ENCODE peak calls at places on chromosomes 11 and 22, in eight cellular contexts. G is endothelial cell; K is Caco-2; C is IMR-90; F is Calu3; A is stimulated activated CD4-positive, alpha-beta T cell treated with anti-CD3 and anti-CD28 coated beads, Interleukin-1b, Interleukin-23, amount 100 ng/mL, for 1 hour; H is neuronal stem cell; T is RWPE1. O is an unnamed sample.
A peak's percentile ranks its signal among the peaks of the same experiment; 100 is the strongest.

GRCh38 chr11:29159552-29160465 is 857.0 kb downstream of the KCNA4 start:
- DNase-seq in G (peak; percentile 70), K (peak; percentile 71), C (peak; percentile 90), F (peak; percentile 71), A (no peak), H (peak; percentile 56), T (peak; percentile 64), O (peak; percentile 36)

GRCh38 chr11:122020902-122021301 is 95.1 kb downstream of the BLID start:
- DNase-seq in G (peak; percentile 31), K (peak; percentile 22), C (peak; percentile 33), F (no peak), A (no peak), H (no peak), T (peak; percentile 5), O (no peak)

GRCh38 chr22:23638611-23639010 is 6.5 kb upstream of the DRICH1 start:
- DNase-seq in G (no peak), K (no peak), C (no peak), F (no peak), A (no peak), H (no peak), T (no peak), O (no peak)

GRCh38 chr11:133579165-133580031 is 47.1 kb upstream of the OPCML start:
- DNase-seq in G (no peak), K (no peak), C (no peak), F (no peak), A (no peak), H (peak; percentile 20), T (no peak), O (no peak)

GRCh38 chr11:126189109-126189929 is 22.1 kb downstream of the RPUSD4 start:
- DNase-seq in G (no peak), K (no peak), C (no peak), F (no peak), A (no peak), H (no peak), T (no peak), O (no peak)

GRCh38 chr22:37794376-37794775 is 13.4 kb upstream of the GCAT start:
- DNase-seq in G (no peak), K (no peak), C (no peak), F (no peak), A (no peak), H (no peak), T (no peak), O (no peak)

GRCh38 chr11:115181480-115181879 is 322.7 kb downstream of the CADM1 start:
- DNase-seq in G (no peak), K (no peak), C (no peak), F (no peak), A (no peak), H (no peak), T (no peak), O (no peak)

GRCh38 chr22:37283393-37283937 is 1.2 kb downstream of the CYTH4 start:
- DNase-seq in G (no peak), K (peak; percentile 27), C (no peak), F (no peak), A (no peak), H (no peak), T (no peak), O (no peak)

GRCh38 chr11:58861533-58861932 is 17.0 kb upstream of the GLYATL2 start:
- DNase-seq in G (no peak), K (no peak), C (no peak), F (no peak), A (no peak), H (no peak), T (no peak), O (no peak)

GRCh38 chr11:19237381-19237780 is 3.4 kb downstream of the E2F8 start:
- DNase-seq in G (no peak), K (no peak), C (no peak), F (no peak), A (no peak), H (no peak), T (no peak), O (no peak)

GRCh38 chr11:35978173-35978572 is 34.3 kb downstream of the LDLRAD3 start:
- DNase-seq in G (no peak), K (no peak), C (no peak), F (no peak), A (no peak), H (no peak), T (no peak), O (peak; percentile 26)

GRCh38 chr11:58900479-58901420 is 38.5 kb upstream of the GLYATL1 start:
- DNase-seq in G (peak; percentile 90), K (peak; percentile 90), C (peak; percentile 73), F (peak; percentile 85), A (no peak), H (peak; percentile 92), T (peak; percentile 69), O (peak; percentile 66)

GRCh38 chr11:63445720-63446119 is 45.2 kb downstream of the PLAAT5 start:
- DNase-seq in G (no peak), K (no peak), C (peak; percentile 42), F (no peak), A (no peak), H (no peak), T (peak; percentile 22), O (no peak)

GRCh38 chr11:66283461-66284105 is 5.4 kb downstream of the YIF1A start:
- DNase-seq in G (no peak), K (no peak), C (no peak), F (no peak), A (no peak), H (no peak), T (no peak), O (no peak)

GRCh38 chr11:119126675-119127268 is 5.4 kb downstream of the HINFP start:
- DNase-seq in G (no peak), K (no peak), C (no peak), F (no peak), A (no peak), H (no peak), T (no peak), O (no peak)

GRCh38 chr11:130827697-130828377 is 88.4 kb downstream of the SNX19 start:
- DNase-seq in G (peak; percentile 54), K (peak; percentile 66), C (peak; percentile 82), F (peak; percentile 65), A (no peak), H (peak; percentile 40), T (peak; percentile 68), O (peak; percentile 40)